ENCODE peak calls at places on chromosomes 7 and 10, in nine cellular contexts. S is CD8-positive, alpha-beta T cell; I is spleen; D is cardiac muscle cell; G is substantia nigra; R is aorta; C is H1; H is CD4-positive, alpha-beta memory T cell; J is lung. N is an unnamed sample.

GRCh38 chr10:484441-484924 is 205.0 kb downstream of the DIP2C start:
- DNase-seq in S (peak), G (no peak), R (peak), J (peak), D (peak), I (peak), C (no peak), H (no peak), N (peak)

GRCh38 chr7:24291271-24291670 is 7.3 kb downstream of the NPY start:
- DNase-seq in C (no peak), I (no peak), G (no peak), H (no peak), D (no peak), S (no peak), R (no peak), J (no peak), N (no peak)

GRCh38 chr10:96292971-96293909 is 11.0 kb upstream of the DNTT start:
- DNase-seq in G (no peak), S (peak), I (no peak), D (peak), J (no peak), R (no peak), C (no peak), H (no peak), N (peak)

GRCh38 chr10:99460070-99460469 is 29.6 kb upstream of the GOT1 start:
- DNase-seq in D (no peak), J (no peak), G (no peak), I (no peak), H (no peak), S (no peak), R (no peak), C (no peak), N (no peak)

GRCh38 chr7:29754874-29755490 is 51.3 kb upstream of the WIPF3 start:
- DNase-seq in D (no peak), C (no peak), S (no peak), J (no peak), G (no peak), I (no peak), R (no peak), H (no peak), N (no peak)

GRCh38 chr10:50990568-50991495 is 83.5 kb upstream of the PRKG1 start:
- DNase-seq in D (peak), C (no peak), R (peak), H (no peak), I (no peak), G (no peak), J (peak), S (no peak), N (no peak)

GRCh38 chr10:121735248-121735647 is 137.0 kb upstream of the FGFR2 start:
- DNase-seq in I (no peak), S (no peak), H (no peak), R (no peak), G (no peak), C (no peak), D (no peak), J (no peak), N (no peak)

GRCh38 chr10:72688208-72688651 is 3.7 kb upstream of the MCU start:
- DNase-seq in C (no peak), J (peak), G (no peak), R (no peak), S (no peak), H (no peak), I (no peak), D (no peak), N (no peak)

GRCh38 chr10:119233123-119233820 is 25.9 kb downstream of the GRK5 start:
- DNase-seq in H (no peak), C (no peak), S (no peak), I (no peak), D (no peak), G (no peak), J (no peak), R (no peak), N (no peak)

GRCh38 chr7:16357474-16357873 is 63.9 kb downstream of the CRPPA start:
- DNase-seq in R (no peak), G (no peak), I (no peak), C (no peak), S (no peak), H (no peak), J (no peak), D (no peak), N (no peak)

GRCh38 chr10:22022257-22023051 is 18.9 kb upstream of the DNAJC1 start:
- DNase-seq in H (peak), C (no peak), R (no peak), J (peak), S (peak), G (no peak), I (no peak), D (peak), N (peak)

GRCh38 chr7:22990588-22990949 is 23.4 kb downstream of the HYCC1 start:
- DNase-seq in I (no peak), C (no peak), H (no peak), J (no peak), G (no peak), S (no peak), D (no peak), R (no peak), N (no peak)

GRCh38 chr7:50534690-50535290 is 30.4 kb downstream of the DDC start:
- DNase-seq in R (no peak), H (no peak), J (peak), I (peak), D (no peak), C (no peak), G (no peak), S (no peak), N (no peak)

GRCh38 chr7:17078298-17078697 is 196.5 kb upstream of the AGR3 start:
- DNase-seq in D (no peak), S (no peak), H (no peak), C (no peak), R (no peak), J (no peak), I (no peak), G (no peak), N (no peak)

GRCh38 chr7:103632972-103633371 is 187.0 kb upstream of the SLC26A5 start:
- DNase-seq in R (no peak), S (no peak), G (no peak), I (no peak), H (no peak), C (no peak), J (no peak), D (no peak), N (no peak)

GRCh38 chr10:69088801-69089501 is 1.0 kb downstream of the SRGN start:
- DNase-seq in J (no peak), S (no peak), C (no peak), G (no peak), D (no peak), H (peak), I (no peak), R (no peak), N (no peak)

GRCh38 chr7:73647725-73648592 is 19.7 kb upstream of the VPS37D start:
- DNase-seq in D (peak), G (no peak), S (no peak), R (no peak), I (peak), C (no peak), J (no peak), H (no peak), N (no peak)

GRCh38 chr7:124085168-124085567 is 52.3 kb upstream of the TMEM229A start:
- DNase-seq in G (peak), D (no peak), I (no peak), C (no peak), H (no peak), J (no peak), S (no peak), R (no peak), N (no peak)

GRCh38 chr10:29443745-29444523 is 155.1 kb downstream of the LYZL1 start:
- DNase-seq in I (no peak), D (no peak), R (no peak), G (no peak), S (no peak), C (no peak), H (no peak), J (no peak), N (no peak)

GRCh38 chr10:101569838-101570763 is 18.0 kb downstream of the POLL start:
- DNase-seq in H (peak), C (no peak), S (peak), G (no peak), R (peak), I (peak), D (peak), J (peak), N (peak)

GRCh38 chr7:48274662-48275061 is 103.4 kb downstream of the ABCA13 start:
- DNase-seq in R (no peak), C (no peak), J (no peak), S (no peak), D (no peak), H (no peak), I (no peak), G (no peak), N (no peak)
- H3K27ac ChIP-seq in R (no peak), C (no peak), J (no peak), S (no peak), D (no peak), H (no peak), I (no peak), G (no peak), N (no peak)

GRCh38 chr10:102677736-102678354 is 33.6 kb downstream of the TRIM8 start:
- DNase-seq in J (no peak), S (no peak), D (no peak), H (no peak), R (peak), G (no peak), C (no peak), I (no peak), N (no peak)
- H3K27ac ChIP-seq in J (no peak), S (no peak), D (peak), H (no peak), R (no peak), G (peak), C (no peak), I (peak), N (no peak)

GRCh38 chr7:123039269-123039668 is 43.8 kb upstream of the TAS2R16 start:
- DNase-seq in I (no peak), J (no peak), G (no peak), D (peak), R (no peak), H (no peak), C (no peak), S (no peak), N (no peak)

GRCh38 chr7:123041085-123041484 is 45.6 kb upstream of the TAS2R16 start:
- DNase-seq in G (no peak), D (no peak), I (no peak), H (no peak), S (no peak), J (no peak), R (no peak), C (no peak), N (no peak)

GRCh38 chr7:123047955-123048354 is 52.5 kb upstream of the TAS2R16 start:
- DNase-seq in I (no peak), C (no peak), J (no peak), S (no peak), G (no peak), H (no peak), D (no peak), R (no peak), N (no peak)

DNA sequence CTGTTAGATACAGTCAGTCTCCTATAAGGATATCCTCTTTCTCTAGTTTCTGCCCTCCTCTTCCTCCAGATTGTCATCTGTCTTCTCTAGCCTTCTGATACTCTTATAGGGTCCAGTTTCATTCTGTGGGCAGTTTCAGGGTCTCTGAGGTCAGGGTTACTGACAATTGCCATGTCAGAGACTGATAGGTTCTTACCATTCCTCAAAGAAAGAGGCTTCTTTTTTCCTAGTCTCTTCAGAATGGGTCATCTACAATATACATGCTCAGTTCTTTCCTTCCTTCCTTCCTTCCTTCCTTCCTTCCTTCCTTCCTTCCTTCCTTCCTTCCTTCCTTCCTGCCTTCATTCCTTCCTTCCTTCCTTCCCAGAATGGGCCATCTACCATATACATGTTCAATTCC is 48.1 kb upstream of the TAS2R16 start:
- DNase-seq in I (no peak), R (no peak), J (no peak), D (no peak), G (no peak), S (no peak), H (no peak), C (no peak), N (no peak)
- H3K27ac ChIP-seq in I (no peak), R (no peak), J (no peak), D (no peak), G (no peak), S (no peak), H (no peak), C (no peak), N (no peak)

GRCh38 chr10:108301002-108301401 is 1136.5 kb upstream of the SORCS1 start:
- DNase-seq in J (no peak), C (no peak), R (no peak), G (no peak), D (no peak), S (no peak), I (no peak), H (no peak), N (no peak)

GRCh38 chr10:108307925-108308312 is 1143.4 kb upstream of the SORCS1 start:
- DNase-seq in R (no peak), S (no peak), I (no peak), J (no peak), G (no peak), D (no peak), H (no peak), C (no peak), N (no peak)

GRCh38 chr10:108307250-108307924 is 1142.9 kb upstream of the SORCS1 start:
- DNase-seq in J (no peak), R (no peak), C (no peak), H (no peak), I (no peak), S (no peak), G (no peak), D (no peak), N (no peak)

GRCh38 chr10:108303149-108303548 is 1138.6 kb upstream of the SORCS1 start:
- DNase-seq in D (no peak), C (no peak), I (no peak), R (no peak), H (no peak), J (no peak), G (no peak), S (no peak), N (no peak)
- H3K27ac ChIP-seq in D (no peak), C (no peak), I (no peak), R (no peak), H (no peak), J (no peak), G (no peak), S (no peak), N (no peak)

GRCh38 chr7:141012696-141013344 is 1.9 kb downstream of the MRPS33 start:
- DNase-seq in R (no peak), S (no peak), C (no peak), D (no peak), G (no peak), H (no peak), J (no peak), I (no peak), N (no peak)
- H3K27ac ChIP-seq in R (no peak), S (no peak), C (no peak), D (no peak), G (no peak), H (peak), J (no peak), I (no peak), N (no peak)

GRCh38 chr7:27966219-27966780 is 214.3 kb downstream of the JAZF1 start:
- DNase-seq in R (no peak), I (no peak), C (no peak), S (no peak), J (no peak), G (no peak), H (no peak), D (no peak), N (no peak)
- H3K27ac ChIP-seq in R (no peak), I (no peak), C (no peak), S (no peak), J (no peak), G (no peak), H (no peak), D (no peak), N (no peak)

GRCh38 chr7:26636808-26637207 is 227.6 kb downstream of the SKAP2 start:
- DNase-seq in G (no peak), H (no peak), D (no peak), S (no peak), R (no peak), J (no peak), I (no peak), C (no peak), N (no peak)
- H3K27ac ChIP-seq in G (no peak), H (no peak), D (no peak), S (no peak), R (no peak), J (no peak), I (no peak), C (no peak), N (no peak)

GRCh38 chr10:6199131-6199733 is 3.5 kb upstream of the PFKFB3 start:
- DNase-seq in D (no peak), H (no peak), C (no peak), S (no peak), R (no peak), I (no peak), G (no peak), J (no peak), N (no peak)
- H3K27ac ChIP-seq in D (no peak), H (no peak), C (no peak), S (no peak), R (no peak), I (peak), G (no peak), J (no peak), N (no peak)